ENCODE peak calls at places on chromosomes 16 and 17, in nine cellular contexts. O is transverse colon, J is Peyer's patch, S is stomach, A is upper lobe of right lung, Q is dorsolateral prefrontal cortex, W is right cardiac atrium, M is psoas muscle, B is lower lobe of right lung. V is an unnamed sample.

GRCh38 chr16:22734313-22734869 is 79.6 kb upstream of the HS3ST2 start:
- DNase-seq in B (no peak), O (no peak), A (no peak), J (no peak), Q (no peak), S (peak; percentile 27), W (no peak), M (no peak), V (no peak)

GRCh38 chr17:37490022-37490587 is 414 bp downstream of the DUSP14 start:
- DNase-seq in Q (peak; percentile 28), W (peak; percentile 70), S (peak; percentile 63), M (peak; percentile 68), O (peak; percentile 61), J (peak; percentile 57), B (peak; percentile 77), A (peak; percentile 83), V (no peak)

GRCh38 chr16:17205279-17206139 is 265.3 kb downstream of the XYLT1 start:
- DNase-seq in M (no peak), B (no peak), S (peak; percentile 29), J (no peak), W (no peak), O (no peak), A (no peak), Q (no peak), V (no peak)

GRCh38 chr17:75239778-75240393 is 21.5 kb downstream of the GGA3 start:
- DNase-seq in S (no peak), J (no peak), Q (no peak), O (no peak), A (no peak), W (no peak), M (no peak), B (no peak), V (no peak)

GRCh38 chr17:7229504-7229903 is 4.8 kb downstream of the DVL2 start:
- DNase-seq in A (no peak), M (peak; percentile 9), Q (no peak), O (no peak), B (no peak), W (no peak), S (no peak), J (no peak), V (no peak)

GRCh38 chr16:89921699-89922476 is 1.3 kb upstream of the TUBB3 start:
- DNase-seq in B (no peak), A (peak; percentile 80), J (peak; percentile 23), Q (no peak), W (peak; percentile 95), S (peak; percentile 58), O (peak; percentile 59), M (peak; percentile 83), V (peak; percentile 66)

GRCh38 chr17:83080641-83081560 is 1.5 kb downstream of the METRNL start:
- DNase-seq in S (peak; percentile 45), B (peak; percentile 76), O (peak; percentile 52), M (peak; percentile 60), J (peak; percentile 75), A (peak; percentile 84), Q (no peak), W (no peak), V (no peak)

GRCh38 chr17:11324846-11325420 is 83.9 kb downstream of the SHISA6 start:
- DNase-seq in A (no peak), B (no peak), M (no peak), O (no peak), S (no peak), Q (no peak), J (no peak), W (no peak), V (no peak)

GRCh38 chr17:75814900-75815373 is 29.3 kb downstream of the UNC13D start:
- DNase-seq in A (no peak), Q (no peak), M (no peak), O (no peak), B (no peak), W (no peak), S (no peak), J (no peak), V (peak; percentile 37)

GRCh38 chr16:75653926-75654325 is 6.4 kb downstream of the TERF2IP start:
- DNase-seq in A (no peak), O (no peak), Q (no peak), W (no peak), S (no peak), M (no peak), B (no peak), J (no peak), V (no peak)

GRCh38 chr17:61467416-61468262 is 15.4 kb downstream of the TBX4 start:
- DNase-seq in M (no peak), O (peak; percentile 32), J (no peak), S (peak; percentile 38), W (peak; percentile 48), Q (no peak), B (peak; percentile 53), A (peak; percentile 63), V (no peak)

GRCh38 chr16:49056546-49056945 is 225.1 kb downstream of the CBLN1 start:
- DNase-seq in S (no peak), A (no peak), O (no peak), Q (no peak), M (no peak), B (no peak), W (no peak), J (no peak), V (no peak)
- H3K27ac ChIP-seq in S (no peak overlapping the region), A (no peak overlapping the region), O (no peak overlapping the region), Q (no peak overlapping the region), M (no peak overlapping the region), B (no peak overlapping the region), W (no peak overlapping the region), J (no peak overlapping the region), V (no peak overlapping the region)

GRCh38 chr16:11079657-11080187 is 135.4 kb downstream of the CLEC16A start:
- DNase-seq in Q (no peak), W (no peak), B (no peak), M (no peak), J (no peak), A (no peak), O (no peak), S (no peak), V (no peak)
- H3K27ac ChIP-seq in Q (no peak overlapping the region), W (no peak overlapping the region), B (no peak overlapping the region), M (no peak overlapping the region), J (peak overlapping the region; percentile 6), A (no peak overlapping the region), O (peak overlapping the region; percentile 71), S (peak overlapping the region; percentile 75), V (no peak overlapping the region)

GRCh38 chr17:47205419-47205963 is 3.7 kb upstream of the MYL4 start:
- DNase-seq in W (peak; percentile 31), B (peak; percentile 82), S (peak; percentile 72), A (peak; percentile 76), O (peak; percentile 67), J (peak; percentile 78), M (peak; percentile 38), Q (no peak), V (peak; percentile 51)
- H3K27ac ChIP-seq in W (peak overlapping the region; percentile 93), B (peak overlapping the region; percentile 80), S (peak overlapping the region; percentile 88), A (peak overlapping the region; percentile 83), O (peak overlapping the region; percentile 73), J (peak overlapping the region; percentile 75), M (peak overlapping the region; percentile 84), Q (peak overlapping the region; percentile 65), V (peak overlapping the region; percentile 49)

GRCh38 chr16:57802635-57803412 is 533 bp upstream of the KIFC3 start:
- DNase-seq in S (peak; percentile 37), Q (peak; percentile 75), B (peak; percentile 45), M (no peak), O (no peak), J (no peak), W (no peak), A (no peak), V (no peak)
- H3K27ac ChIP-seq in S (peak overlapping the region; percentile 81), Q (peak overlapping the region; percentile 96), B (peak overlapping the region; percentile 91), M (peak overlapping the region; percentile 60), O (peak overlapping the region; percentile 82), J (no peak overlapping the region), W (peak overlapping the region; percentile 64), A (peak overlapping the region; percentile 92), V (peak overlapping the region; percentile 87)

GRCh38 chr16:27377666-27378485 is 24.1 kb upstream of the IL21R start:
- DNase-seq in M (no peak), Q (no peak), J (peak; percentile 31), S (no peak), O (no peak), A (no peak), B (no peak), W (no peak), V (no peak)
- H3K27ac ChIP-seq in M (no peak overlapping the region), Q (no peak overlapping the region), J (no peak overlapping the region), S (no peak overlapping the region), O (no peak overlapping the region), A (no peak overlapping the region), B (no peak overlapping the region), W (no peak overlapping the region), V (no peak overlapping the region)

DNA sequence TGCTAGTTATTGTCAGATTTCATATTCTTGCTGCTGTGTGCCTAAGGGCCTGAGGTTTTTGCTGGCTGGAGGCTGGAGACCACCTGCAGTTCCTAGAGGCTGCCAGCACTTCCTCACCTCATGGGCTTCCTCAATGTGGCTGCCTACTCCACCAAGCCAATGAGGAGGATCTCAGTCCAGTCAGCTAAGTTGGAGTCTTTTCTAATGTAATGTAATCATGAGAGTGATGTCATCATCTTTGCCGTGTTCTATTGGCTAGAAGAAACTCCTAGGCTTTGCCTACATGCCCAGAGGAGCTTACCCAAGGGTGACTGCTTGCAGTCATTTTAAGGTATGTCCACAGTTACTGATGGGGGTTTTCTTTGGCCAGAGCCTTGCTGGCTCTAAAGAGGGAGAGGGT is 53.0 kb downstream of the SOCS3 start:
- DNase-seq in B (no peak), W (no peak), A (no peak), Q (no peak), O (no peak), S (no peak), M (no peak), J (no peak), V (no peak)
- H3K27ac ChIP-seq in B (no peak overlapping the region), W (no peak overlapping the region), A (no peak overlapping the region), Q (no peak overlapping the region), O (no peak overlapping the region), S (no peak overlapping the region), M (peak overlapping the region; percentile 66), J (no peak overlapping the region), V (no peak overlapping the region)

GRCh38 chr17:74235040-74235581 is 21.7 kb downstream of the TTYH2 start:
- DNase-seq in B (no peak), A (no peak), M (no peak), J (no peak), S (no peak), Q (peak; percentile 70), W (no peak), O (no peak), V (no peak)
- H3K27ac ChIP-seq in B (peak overlapping the region; percentile 74), A (peak overlapping the region; percentile 20), M (peak overlapping the region; percentile 39), J (peak overlapping the region; percentile 14), S (peak overlapping the region; percentile 42), Q (peak overlapping the region; percentile 94), W (peak overlapping the region; percentile 13), O (peak overlapping the region; percentile 57), V (no peak overlapping the region)

GRCh38 chr16:140175-140857 is 1.8 kb upstream of the NPRL3 start:
- DNase-seq in O (no peak), B (no peak), A (no peak), W (no peak), Q (no peak), J (no peak), M (no peak), S (no peak), V (no peak)
- H3K27ac ChIP-seq in O (no peak overlapping the region), B (no peak overlapping the region), A (no peak overlapping the region), W (no peak overlapping the region), Q (no peak overlapping the region), J (no peak overlapping the region), M (no peak overlapping the region), S (no peak overlapping the region), V (no peak overlapping the region)